ENCODE peak calls at places on chromosomes 4 and X, in ten cellular contexts. G is SK-MEL-5; P is activated CD4-positive, CD25-positive, alpha-beta regulatory T cell; K is coronary artery; I is SW 1271; Y is brain microvascular endothelial cell; W is Right ventricle myocardium superior; F is dermis microvascular lymphatic vessel endothelial cell; E is memory B cell; X is stimulated activated CD8-positive, alpha-beta memory T cell treated with anti-CD3 and anti-CD28 coated beads, Interleukin-15, amount 100 ng/mL, for 48 hours. C is an unnamed sample.

GRCh38 chr4:6680372-6681034 is 13.2 kb upstream of the S100P start:
- DNase-seq in I (no peak), F (no peak), Y (no peak), G (no peak), E (no peak), W (no peak), K (no peak), P (no peak), X (no peak), C (no peak)

GRCh38 chrX:73401591-73402266 is 45.1 kb upstream of the CDX4 start:
- DNase-seq in Y (no peak), K (no peak), E (no peak), P (no peak), X (no peak), W (no peak), G (no peak), F (no peak), I (no peak), C (no peak)

GRCh38 chrX:20523626-20524312 is 257.1 kb upstream of the RPS6KA3 start:
- DNase-seq in X (no peak), E (no peak), G (no peak), K (no peak), P (no peak), W (no peak), Y (no peak), I (no peak), F (no peak), C (no peak)

GRCh38 chr4:139330283-139330682 is 28.0 kb upstream of the NDUFC1 start:
- DNase-seq in X (no peak), I (no peak), F (no peak), W (no peak), Y (no peak), P (no peak), K (no peak), G (peak), E (no peak), C (no peak)

GRCh38 chr4:87073570-87074470 is 139.0 kb downstream of the AFF1 start:
- DNase-seq in Y (no peak), X (peak), G (peak), W (peak), E (no peak), P (peak), F (peak), K (no peak), I (no peak), C (no peak)

GRCh38 chrX:119790977-119791436 is 423 bp downstream of the RPL39 start:
- DNase-seq in G (peak), F (peak), E (no peak), I (no peak), P (no peak), X (no peak), K (no peak), Y (peak), W (no peak), C (no peak)

GRCh38 chr4:140764785-140765392 is 8.7 kb upstream of the TBC1D9 start:
- DNase-seq in I (no peak), Y (no peak), P (no peak), E (no peak), X (no peak), F (no peak), G (no peak), K (no peak), W (no peak), C (no peak)

GRCh38 chr4:4386736-4387392 is at the start of gene NSG1:
- DNase-seq in K (no peak), G (peak), X (no peak), Y (no peak), E (no peak), W (no peak), P (no peak), I (no peak), F (no peak), C (no peak)

GRCh38 chrX:67787196-67787595 is 243.4 kb downstream of the AR start:
- DNase-seq in X (no peak), P (no peak), K (no peak), I (no peak), G (no peak), F (no peak), E (no peak), W (no peak), Y (no peak), C (no peak)

GRCh38 chr4:2276581-2277325 is 14.8 kb upstream of the MXD4 start:
- DNase-seq in F (no peak), W (peak), I (no peak), K (no peak), Y (no peak), P (no peak), G (no peak), X (no peak), E (no peak), C (no peak)

GRCh38 chr4:177047070-177047850 is 254.5 kb upstream of the VEGFC start:
- DNase-seq in Y (peak), E (peak), W (peak), F (peak), G (peak), K (no peak), X (peak), P (no peak), I (no peak), C (peak)

GRCh38 chrX:73398185-73398914 is 48.5 kb upstream of the CDX4 start:
- DNase-seq in F (no peak), Y (no peak), I (no peak), P (no peak), W (no peak), X (no peak), E (no peak), K (no peak), G (no peak), C (peak)

GRCh38 chrX:83658731-83659130 is 150.6 kb downstream of the POU3F4 start:
- DNase-seq in P (no peak), K (no peak), I (no peak), E (no peak), G (peak), Y (no peak), W (no peak), F (no peak), X (no peak), C (no peak)

GRCh38 chr4:87633239-87633638 is 16.8 kb upstream of the DMP1 start:
- DNase-seq in Y (peak), K (no peak), P (no peak), E (no peak), X (no peak), F (no peak), G (no peak), W (no peak), I (no peak), C (no peak)

GRCh38 chr4:115711575-115711974 is 598.2 kb upstream of the NDST4 start:
- DNase-seq in W (no peak), P (no peak), I (no peak), E (no peak), G (no peak), X (no peak), F (no peak), K (no peak), Y (no peak), C (no peak)

GRCh38 chrX:30278365-30278764 is 30.8 kb downstream of the NR0B1 start:
- DNase-seq in X (no peak), I (no peak), Y (peak), G (no peak), F (no peak), P (no peak), W (no peak), E (no peak), K (no peak), C (no peak)

GRCh38 chrX:124338733-124339514 is 6.5 kb downstream of the TEX13D start:
- DNase-seq in G (no peak), P (no peak), W (no peak), F (no peak), I (no peak), Y (no peak), K (no peak), X (no peak), E (no peak), C (no peak)

GRCh38 chr4:107647591-107647990 is 72.4 kb downstream of the PAPSS1 start:
- DNase-seq in G (no peak), F (no peak), I (no peak), P (no peak), W (no peak), X (no peak), K (no peak), E (no peak), Y (no peak), C (no peak)

GRCh38 chr4:123744664-123745290 is 348.2 kb downstream of the SPRY1 start:
- DNase-seq in E (no peak), W (no peak), K (no peak), X (no peak), I (no peak), F (peak), Y (no peak), G (no peak), P (no peak), C (no peak)

GRCh38 chrX:25105251-25105650 is 89.5 kb upstream of the ARX start:
- DNase-seq in Y (no peak), P (no peak), G (no peak), I (no peak), K (no peak), W (no peak), F (no peak), X (no peak), E (no peak), C (no peak)

GRCh38 chr4:187937557-187937956 is 58.0 kb upstream of the ZFP42 start:
- DNase-seq in G (no peak), E (no peak), I (no peak), K (no peak), X (no peak), F (no peak), Y (no peak), W (no peak), P (no peak), C (no peak)

GRCh38 chrX:41148553-41148952 is 63.3 kb downstream of the USP9X start:
- DNase-seq in E (no peak), F (no peak), P (no peak), W (no peak), G (peak), K (no peak), Y (peak), I (no peak), X (no peak), C (no peak)

GRCh38 chr4:71209161-71209560 is 129.7 kb upstream of the SLC4A4 start:
- DNase-seq in G (no peak), W (no peak), X (no peak), P (no peak), Y (peak), F (no peak), E (no peak), K (no peak), I (no peak), C (no peak)

GRCh38 chr4:131337956-131338355 is 1811.1 kb upstream of the PCDH10 start:
- DNase-seq in G (no peak), K (no peak), X (no peak), Y (no peak), I (no peak), F (no peak), W (no peak), P (no peak), E (no peak), C (no peak)

GRCh38 chr4:71553605-71554004 is 214.8 kb downstream of the SLC4A4 start:
- DNase-seq in P (no peak), Y (peak), G (peak), I (no peak), K (no peak), W (no peak), F (no peak), X (no peak), E (no peak), C (no peak)

GRCh38 chrX:27675493-27675892 is 85.3 kb downstream of the DCAF8L2 start:
- DNase-seq in W (no peak), Y (peak), P (no peak), G (no peak), E (no peak), K (no peak), F (no peak), X (no peak), I (no peak), C (no peak)

GRCh38 chrX:41177297-41177696 is 92.1 kb downstream of the USP9X start:
- DNase-seq in X (no peak), P (no peak), I (no peak), Y (no peak), E (no peak), K (no peak), W (no peak), F (no peak), G (no peak), C (no peak)

GRCh38 chr4:173056708-173057107 is 111.9 kb upstream of the GALNT7 start:
- DNase-seq in G (no peak), E (no peak), K (no peak), Y (no peak), W (no peak), P (no peak), I (no peak), X (no peak), F (no peak), C (no peak)

GRCh38 chr4:26144526-26145167 is 176.2 kb upstream of the RBPJ start:
- DNase-seq in E (no peak), K (no peak), P (no peak), F (no peak), X (no peak), Y (no peak), G (no peak), W (no peak), I (no peak), C (no peak)

GRCh38 chrX:37754518-37754917 is 25.3 kb upstream of the CYBB start:
- DNase-seq in X (no peak), Y (no peak), W (no peak), F (no peak), I (no peak), G (no peak), E (no peak), K (no peak), P (no peak), C (no peak)

GRCh38 chr4:143286058-143286457 is 50.6 kb upstream of the GAB1 start:
- DNase-seq in P (no peak), W (no peak), G (no peak), Y (no peak), K (no peak), E (no peak), F (no peak), I (no peak), X (no peak), C (no peak)